ENCODE peak calls at places on chromosome 3, in five cellular contexts. A is ovary, Q is GM12892, H is IMR-90, Z is NCI-H446 treated with DMSO at 0.1 percent for 48 hours. M is an unnamed sample.

GRCh38 chr3:127367593-127367992 is 79.7 kb upstream of the PRR20G start:
- DNase-seq in Z (no peak), H (no peak), A (no peak), Q (no peak), M (no peak)

GRCh38 chr3:184645304-184645703 is 66.6 kb downstream of the MAGEF1 start:
- DNase-seq in H (peak), Z (no peak), A (no peak), Q (no peak), M (no peak)

GRCh38 chr3:172808969-172809546 is 58.5 kb downstream of the ECT2 start:
- DNase-seq in H (peak), A (no peak), Q (no peak), Z (peak), M (no peak)

GRCh38 chr3:14235896-14236295 is 57.3 kb downstream of the LSM3 start:
- DNase-seq in A (no peak), H (no peak), Q (no peak), Z (no peak), M (no peak)

GRCh38 chr3:21894459-21895083 is 143.6 kb upstream of the ZNF385D start:
- DNase-seq in A (no peak), Z (no peak), Q (no peak), H (peak), M (no peak)

GRCh38 chr3:186354100-186354499 is 7.9 kb downstream of the DGKG start:
- DNase-seq in A (no peak), Q (no peak), Z (no peak), H (no peak), M (no peak)

GRCh38 chr3:46360904-46361303 is 7.0 kb downstream of the CCR2 start:
- DNase-seq in Q (no peak), Z (no peak), A (no peak), H (no peak), M (no peak)

GRCh38 chr3:42256135-42256819 is 9.7 kb downstream of the CCK start:
- DNase-seq in Q (no peak), H (peak), A (no peak), Z (no peak), M (no peak)

GRCh38 chr3:148101061-148101460 is 596.6 kb upstream of the AGTR1 start:
- DNase-seq in A (no peak), Q (no peak), Z (no peak), H (peak), M (no peak)

GRCh38 chr3:59809750-59810444 is 760.1 kb upstream of the CFAP20DC start:
- DNase-seq in Z (no peak), H (peak), Q (no peak), A (no peak), M (no peak)

GRCh38 chr3:70308760-70309159 is 3.7 kb downstream of the MDFIC2 start:
- DNase-seq in A (no peak), H (peak), Q (no peak), Z (no peak), M (no peak)

GRCh38 chr3:149596136-149596770 is 61.6 kb downstream of the WWTR1 start:
- DNase-seq in H (peak), Z (peak), Q (no peak), A (no peak), M (no peak)

GRCh38 chr3:29144807-29145206 is 136.1 kb upstream of the RBMS3 start:
- DNase-seq in Q (no peak), H (peak), Z (peak), A (no peak), M (no peak)

GRCh38 chr3:52007291-52007690 is 11.6 kb upstream of the RPL29 start:
- DNase-seq in H (no peak), A (no peak), Z (no peak), Q (no peak), M (no peak)

GRCh38 chr3:134916276-134916961 is 121.4 kb downstream of the EPHB1 start:
- DNase-seq in Q (no peak), H (no peak), Z (no peak), A (no peak), M (no peak)

GRCh38 chr3:42829083-42829627 is 19.9 kb downstream of the ACKR2 start:
- DNase-seq in A (no peak), Z (no peak), H (no peak), Q (no peak), M (no peak)

GRCh38 chr3:1591327-1592028 is 498.7 kb downstream of the CNTN6 start:
- DNase-seq in Z (no peak), Q (no peak), H (no peak), A (no peak), M (no peak)

GRCh38 chr3:42875325-42876151 is at the start of gene CYP8B1:
- DNase-seq in H (no peak), Z (no peak), Q (no peak), A (no peak), M (no peak)

GRCh38 chr3:188067932-188068331 is 86.0 kb upstream of the LPP start:
- DNase-seq in Z (no peak), H (peak), A (no peak), Q (no peak), M (no peak)

GRCh38 chr3:85783331-85783730 is 824.5 kb downstream of the CADM2 start:
- DNase-seq in Z (peak), Q (no peak), H (no peak), A (no peak), M (no peak)

GRCh38 chr3:69425249-69425648 is 39.4 kb upstream of the FRMD4B start:
- DNase-seq in Q (peak), A (no peak), Z (no peak), H (peak), M (no peak)

GRCh38 chr3:150443331-150443741 is 35.2 kb downstream of the TSC22D2 start:
- DNase-seq in Q (no peak), Z (no peak), A (no peak), H (peak), M (no peak)

GRCh38 chr3:193530231-193531165 is 24.2 kb downstream of the ATP13A4 start:
- DNase-seq in Q (no peak), H (no peak), Z (no peak), A (no peak), M (no peak)

GRCh38 chr3:52029053-52029452 is 27.3 kb downstream of the DUSP7 start:
- DNase-seq in A (no peak), H (no peak), Z (no peak), Q (no peak), M (no peak)

GRCh38 chr3:123082370-123083065 is 15.7 kb downstream of the PDIA5 start:
- DNase-seq in Z (no peak), H (no peak), Q (no peak), A (no peak), M (no peak)

GRCh38 chr3:50534721-50535330 is 31.4 kb upstream of the CACNA2D2 start:
- DNase-seq in Z (no peak), A (no peak), H (peak), Q (no peak), M (no peak)